ENCODE peak calls at places on chromosomes 12 and 14, in nine cellular contexts. One of them, this sample, is unnamed.
A peak's percentile ranks its signal among the peaks of the same experiment; 100 is the strongest.

GRCh38 chr12:108379761-108380160 is 40.6 kb upstream of the CMKLR1 start:
- DNase-seq in RCC 7860: no peak
- DNase-seq in CD4-positive, alpha-beta T cell: no peak
- DNase-seq in H54: no peak
- DNase-seq in HuH-7.5: no peak
- DNase-seq in NCI-H1105: no peak
- DNase-seq in right atrium auricular region: no peak
- DNase-seq in AG08396: no peak
- DNase-seq in ureter: no peak
- DNase-seq in this sample: no peak

GRCh38 chr12:115698257-115698656 is 579.2 kb downstream of the MED13L start:
- DNase-seq in RCC 7860: no peak
- DNase-seq in CD4-positive, alpha-beta T cell: no peak
- DNase-seq in H54: no peak
- DNase-seq in HuH-7.5: no peak
- DNase-seq in NCI-H1105: no peak
- DNase-seq in right atrium auricular region: no peak
- DNase-seq in AG08396: no peak
- DNase-seq in ureter: no peak
- DNase-seq in this sample: no peak

GRCh38 chr14:95167177-95167576 is 9.8 kb upstream of the DICER1 start:
- DNase-seq in RCC 7860: no peak
- DNase-seq in CD4-positive, alpha-beta T cell: no peak
- DNase-seq in H54: no peak
- DNase-seq in HuH-7.5: no peak
- DNase-seq in NCI-H1105: no peak
- DNase-seq in right atrium auricular region: no peak
- DNase-seq in AG08396: no peak
- DNase-seq in ureter: no peak
- DNase-seq in this sample: no peak

GRCh38 chr12:56880416-56881035 is 53.7 kb downstream of the SDR9C7 start:
- DNase-seq in RCC 7860: peak; percentile 63
- DNase-seq in CD4-positive, alpha-beta T cell: no peak
- DNase-seq in H54: no peak
- DNase-seq in HuH-7.5: no peak
- DNase-seq in NCI-H1105: no peak
- DNase-seq in right atrium auricular region: no peak
- DNase-seq in AG08396: no peak
- DNase-seq in ureter: no peak
- DNase-seq in this sample: no peak

GRCh38 chr14:54637829-54638446 is 71.0 kb downstream of the SAMD4A start:
- DNase-seq in RCC 7860: peak; percentile 18
- DNase-seq in CD4-positive, alpha-beta T cell: no peak
- DNase-seq in H54: no peak
- DNase-seq in HuH-7.5: no peak
- DNase-seq in NCI-H1105: no peak
- DNase-seq in right atrium auricular region: no peak
- DNase-seq in AG08396: no peak
- DNase-seq in ureter: no peak
- DNase-seq in this sample: no peak

GRCh38 chr12:57605308-57606015 is 838 bp downstream of the DTX3 start:
- DNase-seq in RCC 7860: no peak
- DNase-seq in CD4-positive, alpha-beta T cell: no peak
- DNase-seq in H54: no peak
- DNase-seq in HuH-7.5: no peak
- DNase-seq in NCI-H1105: no peak
- DNase-seq in right atrium auricular region: no peak
- DNase-seq in AG08396: no peak
- DNase-seq in ureter: no peak
- DNase-seq in this sample: no peak

GRCh38 chr14:67413806-67414769 is 2.1 kb upstream of the PLEK2 start:
- DNase-seq in RCC 7860: peak; percentile 86
- DNase-seq in CD4-positive, alpha-beta T cell: no peak
- DNase-seq in H54: peak; percentile 81
- DNase-seq in HuH-7.5: no peak
- DNase-seq in NCI-H1105: no peak
- DNase-seq in right atrium auricular region: no peak
- DNase-seq in AG08396: peak; percentile 78
- DNase-seq in ureter: no peak
- DNase-seq in this sample: peak; percentile 87

GRCh38 chr14:91373591-91374245 is 43.9 kb downstream of the CCDC88C start:
- DNase-seq in RCC 7860: peak; percentile 4
- DNase-seq in CD4-positive, alpha-beta T cell: peak; percentile 51
- DNase-seq in H54: peak; percentile 29
- DNase-seq in HuH-7.5: no peak
- DNase-seq in NCI-H1105: no peak
- DNase-seq in right atrium auricular region: no peak
- DNase-seq in AG08396: no peak
- DNase-seq in ureter: no peak
- DNase-seq in this sample: peak; percentile 80

GRCh38 chr14:73025544-73025943 is 1.4 kb downstream of the ZFYVE1 start:
- DNase-seq in RCC 7860: no peak
- DNase-seq in CD4-positive, alpha-beta T cell: no peak
- DNase-seq in H54: no peak
- DNase-seq in HuH-7.5: no peak
- DNase-seq in NCI-H1105: no peak
- DNase-seq in right atrium auricular region: no peak
- DNase-seq in AG08396: peak; percentile 33
- DNase-seq in ureter: no peak
- DNase-seq in this sample: no peak

GRCh38 chr14:99261916-99262787 is 9.8 kb downstream of the BCL11B start:
- DNase-seq in RCC 7860: no peak
- DNase-seq in CD4-positive, alpha-beta T cell: peak; percentile 84
- DNase-seq in H54: no peak
- DNase-seq in HuH-7.5: no peak
- DNase-seq in NCI-H1105: no peak
- DNase-seq in right atrium auricular region: no peak
- DNase-seq in AG08396: no peak
- DNase-seq in ureter: no peak
- DNase-seq in this sample: no peak

GRCh38 chr12:4049566-4050080 is 176.4 kb upstream of the PARP11 start:
- DNase-seq in RCC 7860: no peak
- DNase-seq in CD4-positive, alpha-beta T cell: no peak
- DNase-seq in H54: no peak
- DNase-seq in HuH-7.5: no peak
- DNase-seq in NCI-H1105: no peak
- DNase-seq in right atrium auricular region: no peak
- DNase-seq in AG08396: no peak
- DNase-seq in ureter: no peak
- DNase-seq in this sample: no peak

GRCh38 chr12:114743799-114744198 is 59.8 kb upstream of the TBX3 start:
- DNase-seq in RCC 7860: no peak
- DNase-seq in CD4-positive, alpha-beta T cell: no peak
- DNase-seq in H54: no peak
- DNase-seq in HuH-7.5: no peak
- DNase-seq in NCI-H1105: no peak
- DNase-seq in right atrium auricular region: no peak
- DNase-seq in AG08396: no peak
- DNase-seq in ureter: no peak
- DNase-seq in this sample: no peak

GRCh38 chr12:42575717-42576116 is 13.8 kb downstream of the PRICKLE1 start:
- DNase-seq in RCC 7860: no peak
- DNase-seq in CD4-positive, alpha-beta T cell: no peak
- DNase-seq in H54: no peak
- DNase-seq in HuH-7.5: no peak
- DNase-seq in NCI-H1105: no peak
- DNase-seq in right atrium auricular region: no peak
- DNase-seq in AG08396: no peak
- DNase-seq in ureter: no peak
- DNase-seq in this sample: no peak

GRCh38 chr12:28313631-28314030 is 123.4 kb downstream of the CCDC91 start:
- DNase-seq in RCC 7860: no peak
- DNase-seq in CD4-positive, alpha-beta T cell: no peak
- DNase-seq in H54: peak; percentile 0
- DNase-seq in HuH-7.5: no peak
- DNase-seq in NCI-H1105: no peak
- DNase-seq in right atrium auricular region: no peak
- DNase-seq in AG08396: peak; percentile 6
- DNase-seq in ureter: no peak
- DNase-seq in this sample: peak; percentile 21

GRCh38 chr14:104580961-104581360 is 1.4 kb downstream of the C14orf180 start:
- DNase-seq in RCC 7860: no peak
- DNase-seq in CD4-positive, alpha-beta T cell: no peak
- DNase-seq in H54: peak; percentile 35
- DNase-seq in HuH-7.5: no peak
- DNase-seq in NCI-H1105: peak; percentile 46
- DNase-seq in right atrium auricular region: peak; percentile 64
- DNase-seq in AG08396: no peak
- DNase-seq in ureter: peak; percentile 77
- DNase-seq in this sample: no peak

GRCh38 chr14:79947440-79947839 is 263.9 kb downstream of the DIO2 start:
- DNase-seq in RCC 7860: no peak
- DNase-seq in CD4-positive, alpha-beta T cell: no peak
- DNase-seq in H54: no peak
- DNase-seq in HuH-7.5: no peak
- DNase-seq in NCI-H1105: peak; percentile 42
- DNase-seq in right atrium auricular region: no peak
- DNase-seq in AG08396: no peak
- DNase-seq in ureter: no peak
- DNase-seq in this sample: no peak

GRCh38 chr14:75650253-75651058 is 10.2 kb downstream of the ERG28 start:
- DNase-seq in RCC 7860: no peak
- DNase-seq in CD4-positive, alpha-beta T cell: no peak
- DNase-seq in H54: no peak
- DNase-seq in HuH-7.5: no peak
- DNase-seq in NCI-H1105: no peak
- DNase-seq in right atrium auricular region: no peak
- DNase-seq in AG08396: no peak
- DNase-seq in ureter: peak; percentile 19
- DNase-seq in this sample: no peak

GRCh38 chr12:4268549-4269181 is 4.9 kb upstream of the CCND2 start:
- DNase-seq in RCC 7860: no peak
- DNase-seq in CD4-positive, alpha-beta T cell: peak; percentile 32
- DNase-seq in H54: no peak
- DNase-seq in HuH-7.5: no peak
- DNase-seq in NCI-H1105: no peak
- DNase-seq in right atrium auricular region: no peak
- DNase-seq in AG08396: no peak
- DNase-seq in ureter: no peak
- DNase-seq in this sample: peak; percentile 52

GRCh38 chr12:95959107-95959506 is 16.0 kb downstream of the AMDHD1 start:
- DNase-seq in RCC 7860: no peak
- DNase-seq in CD4-positive, alpha-beta T cell: no peak
- DNase-seq in H54: no peak
- DNase-seq in HuH-7.5: no peak
- DNase-seq in NCI-H1105: no peak
- DNase-seq in right atrium auricular region: no peak
- DNase-seq in AG08396: no peak
- DNase-seq in ureter: no peak
- DNase-seq in this sample: peak; percentile 60

GRCh38 chr12:52847335-52848102 is 1.3 kb downstream of the KRT78 start:
- DNase-seq in RCC 7860: peak; percentile 79
- DNase-seq in CD4-positive, alpha-beta T cell: no peak
- DNase-seq in H54: peak; percentile 54
- DNase-seq in HuH-7.5: no peak
- DNase-seq in NCI-H1105: no peak
- DNase-seq in right atrium auricular region: no peak
- DNase-seq in AG08396: no peak
- DNase-seq in ureter: peak; percentile 73
- DNase-seq in this sample: peak; percentile 47

GRCh38 chr12:88577537-88577936 is 2.7 kb downstream of the KITLG start:
- DNase-seq in RCC 7860: peak; percentile 35
- DNase-seq in CD4-positive, alpha-beta T cell: no peak
- DNase-seq in H54: no peak
- DNase-seq in HuH-7.5: no peak
- DNase-seq in NCI-H1105: peak; percentile 21
- DNase-seq in right atrium auricular region: no peak
- DNase-seq in AG08396: no peak
- DNase-seq in ureter: no peak
- DNase-seq in this sample: no peak

GRCh38 chr14:20714593-20715250 is 26.2 kb downstream of the ANG start:
- DNase-seq in RCC 7860: no peak
- DNase-seq in CD4-positive, alpha-beta T cell: no peak
- DNase-seq in H54: peak; percentile 63
- DNase-seq in HuH-7.5: no peak
- DNase-seq in NCI-H1105: peak; percentile 6
- DNase-seq in right atrium auricular region: peak; percentile 91
- DNase-seq in AG08396: peak; percentile 38
- DNase-seq in ureter: peak; percentile 84
- DNase-seq in this sample: peak; percentile 38

GRCh38 chr14:23327947-23328744 is 6.9 kb downstream of the PABPN1 start:
- DNase-seq in RCC 7860: peak; percentile 24
- DNase-seq in CD4-positive, alpha-beta T cell: peak; percentile 51
- DNase-seq in H54: peak; percentile 37
- DNase-seq in HuH-7.5: peak; percentile 74
- DNase-seq in NCI-H1105: peak; percentile 72
- DNase-seq in right atrium auricular region: peak; percentile 82
- DNase-seq in AG08396: peak; percentile 81
- DNase-seq in ureter: no peak
- DNase-seq in this sample: peak; percentile 82

GRCh38 chr14:63343878-63344277 is 25.1 kb upstream of the GPHB5 start:
- DNase-seq in RCC 7860: no peak
- DNase-seq in CD4-positive, alpha-beta T cell: no peak
- DNase-seq in H54: no peak
- DNase-seq in HuH-7.5: no peak
- DNase-seq in NCI-H1105: no peak
- DNase-seq in right atrium auricular region: no peak
- DNase-seq in AG08396: no peak
- DNase-seq in ureter: no peak
- DNase-seq in this sample: no peak

GRCh38 chr12:115341442-115341841 is 657.5 kb upstream of the TBX3 start:
- DNase-seq in RCC 7860: peak; percentile 95
- DNase-seq in CD4-positive, alpha-beta T cell: no peak
- DNase-seq in H54: peak; percentile 67
- DNase-seq in HuH-7.5: no peak
- DNase-seq in NCI-H1105: no peak
- DNase-seq in right atrium auricular region: peak; percentile 95
- DNase-seq in AG08396: peak; percentile 87
- DNase-seq in ureter: peak; percentile 81
- DNase-seq in this sample: no peak

GRCh38 chr12:41310367-41310766 is 122.2 kb downstream of the PDZRN4 start:
- DNase-seq in RCC 7860: no peak
- DNase-seq in CD4-positive, alpha-beta T cell: no peak
- DNase-seq in H54: no peak
- DNase-seq in HuH-7.5: no peak
- DNase-seq in NCI-H1105: no peak
- DNase-seq in right atrium auricular region: no peak
- DNase-seq in AG08396: no peak
- DNase-seq in ureter: no peak
- DNase-seq in this sample: no peak

GRCh38 chr14:68627868-68628604 is 164.8 kb downstream of the ZFP36L1 start:
- DNase-seq in RCC 7860: no peak
- DNase-seq in CD4-positive, alpha-beta T cell: peak; percentile 55
- DNase-seq in H54: no peak
- DNase-seq in HuH-7.5: peak; percentile 84
- DNase-seq in NCI-H1105: no peak
- DNase-seq in right atrium auricular region: no peak
- DNase-seq in AG08396: no peak
- DNase-seq in ureter: no peak
- DNase-seq in this sample: no peak

GRCh38 chr12:63006536-63006935 is 71.6 kb upstream of the PPM1H start:
- DNase-seq in RCC 7860: no peak
- DNase-seq in CD4-positive, alpha-beta T cell: no peak
- DNase-seq in H54: no peak
- DNase-seq in HuH-7.5: no peak
- DNase-seq in NCI-H1105: no peak
- DNase-seq in right atrium auricular region: no peak
- DNase-seq in AG08396: no peak
- DNase-seq in ureter: no peak
- DNase-seq in this sample: peak; percentile 14

GRCh38 chr14:71262466-71262865 is 355.2 kb downstream of the PCNX1 start:
- DNase-seq in RCC 7860: no peak
- DNase-seq in CD4-positive, alpha-beta T cell: no peak
- DNase-seq in H54: no peak
- DNase-seq in HuH-7.5: no peak
- DNase-seq in NCI-H1105: no peak
- DNase-seq in right atrium auricular region: no peak
- DNase-seq in AG08396: no peak
- DNase-seq in ureter: no peak
- DNase-seq in this sample: no peak

GRCh38 chr12:95551305-95551704 is at the start of gene USP44:
- DNase-seq in RCC 7860: no peak
- DNase-seq in CD4-positive, alpha-beta T cell: no peak
- DNase-seq in H54: no peak
- DNase-seq in HuH-7.5: no peak
- DNase-seq in NCI-H1105: no peak
- DNase-seq in right atrium auricular region: no peak
- DNase-seq in AG08396: no peak
- DNase-seq in ureter: no peak
- DNase-seq in this sample: no peak

GRCh38 chr14:34179723-34180122 is 228.8 kb upstream of the EGLN3 start:
- DNase-seq in RCC 7860: no peak
- DNase-seq in CD4-positive, alpha-beta T cell: no peak
- DNase-seq in H54: no peak
- DNase-seq in HuH-7.5: no peak
- DNase-seq in NCI-H1105: peak; percentile 65
- DNase-seq in right atrium auricular region: no peak
- DNase-seq in AG08396: no peak
- DNase-seq in ureter: peak; percentile 58
- DNase-seq in this sample: no peak